ENCODE peak calls at places on chromosomes 12 and 14, in six cellular contexts. K, U, F, B, V and P are unnamed samples.

GRCh38 chr14:100129161-100129589 is 30.3 kb downstream of the DEGS2 start:
- DNase-seq in K (peak; percentile 78), V (no peak), F (peak; percentile 24), B (no peak), U (no peak), P (no peak)

GRCh38 chr12:69074559-69075349 is 141.8 kb upstream of the CPM start:
- DNase-seq in F (no peak), U (no peak), K (no peak), V (no peak), B (no peak), P (no peak)

GRCh38 chr12:124162151-124163110 is 132.5 kb upstream of the RFLNA start:
- DNase-seq in V (peak; percentile 71), F (no peak), U (no peak), K (no peak), B (no peak), P (no peak)

GRCh38 chr12:90203556-90203955 is 494.9 kb upstream of the ATP2B1 start:
- DNase-seq in K (no peak), F (no peak), B (no peak), U (no peak), V (no peak), P (no peak)

GRCh38 chr12:78584695-78585094 is 279.9 kb upstream of the SYT1 start:
- DNase-seq in F (peak; percentile 11), K (no peak), B (no peak), V (no peak), U (no peak), P (no peak)

GRCh38 chr12:80064951-80065350 is 34.4 kb upstream of the OTOGL start:
- DNase-seq in V (no peak), U (no peak), K (no peak), B (no peak), F (no peak), P (no peak)

GRCh38 chr12:1797991-1798733 is 22.2 kb upstream of the LRTM2 start:
- DNase-seq in B (no peak), V (peak; percentile 59), U (peak; percentile 56), F (no peak), K (no peak), P (no peak)

GRCh38 chr14:89330236-89331002 is 86.6 kb downstream of the FOXN3 start:
- DNase-seq in V (no peak), F (peak; percentile 93), U (peak; percentile 69), K (peak; percentile 88), B (no peak), P (no peak)

GRCh38 chr12:12159988-12160387 is 89.2 kb downstream of the BCL2L14 start:
- DNase-seq in U (no peak), V (no peak), B (peak; percentile 72), F (peak; percentile 58), K (peak; percentile 63), P (peak; percentile 24)

GRCh38 chr12:53989227-53990113 is 4.5 kb downstream of the HOXC10 start:
- DNase-seq in K (no peak), U (no peak), V (peak; percentile 10), B (no peak), F (peak; percentile 38), P (no peak)

GRCh38 chr14:34554540-34555250 is 15.2 kb upstream of the EAPP start:
- DNase-seq in B (no peak), F (no peak), K (no peak), U (no peak), V (peak; percentile 12), P (no peak)

GRCh38 chr12:9829990-9830389 is 2.7 kb downstream of the KLRF1 start:
- DNase-seq in U (no peak), K (no peak), V (no peak), F (no peak), B (no peak), P (no peak)

GRCh38 chr12:93827669-93828068 is 150.5 kb downstream of the CRADD start:
- DNase-seq in F (no peak), B (no peak), U (no peak), K (no peak), V (no peak), P (no peak)

GRCh38 chr12:61891632-61892031 is 368.6 kb upstream of the USP15 start:
- DNase-seq in K (no peak), U (no peak), F (no peak), B (no peak), V (no peak), P (no peak)

GRCh38 chr14:44846232-44846824 is 115.4 kb downstream of the KLHL28 start:
- DNase-seq in U (no peak), F (peak; percentile 40), K (peak; percentile 68), B (peak; percentile 16), V (no peak), P (no peak)

GRCh38 chr14:51513281-51513680 is 138.4 kb upstream of the FRMD6 start:
- DNase-seq in U (no peak), B (no peak), K (no peak), V (no peak), F (no peak), P (no peak)

GRCh38 chr14:61925043-61925442 is 162.8 kb downstream of the SNAPC1 start:
- DNase-seq in B (no peak), K (no peak), V (no peak), F (peak; percentile 45), U (no peak), P (no peak)

GRCh38 chr14:34368971-34369665 is 92.9 kb downstream of the SPTSSA start:
- DNase-seq in U (no peak), V (no peak), B (no peak), F (no peak), K (no peak), P (no peak)

GRCh38 chr14:59221558-59221957 is 33.1 kb downstream of the DAAM1 start:
- DNase-seq in U (no peak), B (no peak), F (no peak), K (no peak), V (no peak), P (no peak)

GRCh38 chr12:67151891-67152290 is 117.3 kb upstream of the CAND1 start:
- DNase-seq in U (no peak), K (no peak), V (no peak), B (no peak), F (no peak), P (no peak)

GRCh38 chr12:96197503-96198272 is 3.5 kb downstream of the ELK3 start:
- DNase-seq in U (no peak), V (no peak), F (peak; percentile 94), K (peak; percentile 81), B (no peak), P (peak; percentile 82)

GRCh38 chr12:76863811-76864210 is 15.0 kb downstream of the CSRP2 start:
- DNase-seq in B (no peak), V (no peak), F (no peak), K (peak; percentile 48), U (no peak), P (no peak)

GRCh38 chr12:114848661-114849060 is 164.7 kb upstream of the TBX3 start:
- DNase-seq in F (peak; percentile 88), V (no peak), B (no peak), U (no peak), K (peak; percentile 87), P (no peak)

GRCh38 chr12:48184549-48184922 is 1.1 kb downstream of the CCDC184 start:
- DNase-seq in K (no peak), B (no peak), U (no peak), V (no peak), F (no peak), P (no peak)

GRCh38 chr12:47272412-47273190 is 192.8 kb upstream of the AMIGO2 start:
- DNase-seq in U (no peak), F (no peak), B (no peak), K (no peak), V (no peak), P (no peak)

GRCh38 chr14:59377485-59377884 is 87.7 kb downstream of the GPR135 start:
- DNase-seq in K (no peak), B (no peak), V (no peak), F (no peak), U (no peak), P (no peak)

GRCh38 chr12:106583578-106584103 is 837 bp downstream of the RFX4 start:
- DNase-seq in V (no peak), F (no peak), B (no peak), U (no peak), K (peak; percentile 29), P (no peak)

GRCh38 chr12:122646568-122647220 is 56.5 kb downstream of the HCAR2 start:
- DNase-seq in K (peak; percentile 78), V (no peak), U (no peak), B (no peak), F (peak; percentile 78), P (no peak)

GRCh38 chr14:81219821-81220487 is 805 bp downstream of the GTF2A1 start:
- DNase-seq in U (peak; percentile 79), K (peak; percentile 73), V (peak; percentile 71), B (no peak), F (no peak), P (no peak)

GRCh38 chr14:28895389-28895788 is 128.8 kb downstream of the FOXG1 start:
- DNase-seq in B (no peak), F (no peak), U (no peak), K (no peak), V (no peak), P (no peak)

GRCh38 chr12:109329710-109330109 is 18.0 kb upstream of the MYO1H start:
- DNase-seq in V (no peak), U (no peak), F (no peak), B (no peak), K (no peak), P (no peak)

GRCh38 chr12:45789025-45789424 is 59.5 kb downstream of the ARID2 start:
- DNase-seq in K (peak; percentile 69), V (no peak), U (no peak), F (peak; percentile 13), B (no peak), P (no peak)

GRCh38 chr14:79989990-79990389 is 221.3 kb downstream of the DIO2 start:
- DNase-seq in B (no peak), K (no peak), U (no peak), V (no peak), F (no peak), P (no peak)

GRCh38 chr12:113857371-113857770 is 108.8 kb downstream of the RBM19 start:
- DNase-seq in K (no peak), V (no peak), U (no peak), F (no peak), B (no peak), P (no peak)

GRCh38 chr12:48004039-48004940 is at the start of gene COL2A1:
- DNase-seq in U (no peak), K (peak; percentile 36), V (no peak), F (peak; percentile 12), B (no peak), P (no peak)

GRCh38 chr12:26633591-26634210 is 199.3 kb downstream of the ITPR2 start:
- DNase-seq in B (no peak), F (peak; percentile 66), K (peak; percentile 73), U (no peak), V (no peak), P (no peak)